ENCODE peak calls at places on chromosomes 4 and X, in ten cellular contexts. One of them, this sample, is unnamed.

GRCh38 chrX:137432609-137433008 is 133.3 kb upstream of the ZIC3 start:
- DNase-seq in colonic mucosa: no peak
- DNase-seq in bronchial epithelial cell: peak
- DNase-seq in activated CD8-positive, alpha-beta memory T cell treated with anti-CD3 and anti-CD28 coated beads for 4 hours: no peak
- DNase-seq in stimulated activated CD4-positive, alpha-beta T cell treated with anti-CD3 and anti-CD28 coated beads, Interleukin-1b, Interleukin-23, amount 100 ng/mL, for 24 hours: no peak
- DNase-seq in RPMI8226: peak
- DNase-seq in activated T-helper 1 cell treated with anti-CD3 and anti-CD28 coated beads, Interleukin-2, amount 50 U/mL, for 16 hours: no peak
- DNase-seq in GM12878: no peak
- DNase-seq in caudate nucleus: no peak
- DNase-seq in GM20000: peak
- DNase-seq in this sample: peak

GRCh38 chr4:19999331-19999730 is 252.4 kb upstream of the SLIT2 start:
- DNase-seq in colonic mucosa: no peak
- DNase-seq in bronchial epithelial cell: no peak
- DNase-seq in activated CD8-positive, alpha-beta memory T cell treated with anti-CD3 and anti-CD28 coated beads for 4 hours: no peak
- DNase-seq in stimulated activated CD4-positive, alpha-beta T cell treated with anti-CD3 and anti-CD28 coated beads, Interleukin-1b, Interleukin-23, amount 100 ng/mL, for 24 hours: no peak
- DNase-seq in RPMI8226: no peak
- DNase-seq in activated T-helper 1 cell treated with anti-CD3 and anti-CD28 coated beads, Interleukin-2, amount 50 U/mL, for 16 hours: no peak
- DNase-seq in GM12878: no peak
- DNase-seq in caudate nucleus: no peak
- DNase-seq in GM20000: no peak
- DNase-seq in this sample: no peak

GRCh38 chr4:76536381-76536689 is 101.3 kb downstream of the SHROOM3 start:
- DNase-seq in colonic mucosa: no peak
- DNase-seq in bronchial epithelial cell: no peak
- DNase-seq in activated CD8-positive, alpha-beta memory T cell treated with anti-CD3 and anti-CD28 coated beads for 4 hours: no peak
- DNase-seq in stimulated activated CD4-positive, alpha-beta T cell treated with anti-CD3 and anti-CD28 coated beads, Interleukin-1b, Interleukin-23, amount 100 ng/mL, for 24 hours: no peak
- DNase-seq in RPMI8226: no peak
- DNase-seq in activated T-helper 1 cell treated with anti-CD3 and anti-CD28 coated beads, Interleukin-2, amount 50 U/mL, for 16 hours: no peak
- DNase-seq in GM12878: no peak
- DNase-seq in caudate nucleus: no peak
- DNase-seq in GM20000: no peak
- DNase-seq in this sample: no peak

GRCh38 chr4:173990879-173991231 is 292.6 kb downstream of the FBXO8 start:
- DNase-seq in colonic mucosa: peak
- DNase-seq in bronchial epithelial cell: no peak
- DNase-seq in activated CD8-positive, alpha-beta memory T cell treated with anti-CD3 and anti-CD28 coated beads for 4 hours: no peak
- DNase-seq in stimulated activated CD4-positive, alpha-beta T cell treated with anti-CD3 and anti-CD28 coated beads, Interleukin-1b, Interleukin-23, amount 100 ng/mL, for 24 hours: no peak
- DNase-seq in RPMI8226: peak
- DNase-seq in activated T-helper 1 cell treated with anti-CD3 and anti-CD28 coated beads, Interleukin-2, amount 50 U/mL, for 16 hours: no peak
- DNase-seq in GM12878: no peak
- DNase-seq in caudate nucleus: no peak
- DNase-seq in GM20000: no peak
- DNase-seq in this sample: no peak

GRCh38 chr4:120083152-120083551 is 16.5 kb upstream of the MAD2L1 start:
- DNase-seq in colonic mucosa: no peak
- DNase-seq in bronchial epithelial cell: no peak
- DNase-seq in activated CD8-positive, alpha-beta memory T cell treated with anti-CD3 and anti-CD28 coated beads for 4 hours: no peak
- DNase-seq in stimulated activated CD4-positive, alpha-beta T cell treated with anti-CD3 and anti-CD28 coated beads, Interleukin-1b, Interleukin-23, amount 100 ng/mL, for 24 hours: no peak
- DNase-seq in RPMI8226: no peak
- DNase-seq in activated T-helper 1 cell treated with anti-CD3 and anti-CD28 coated beads, Interleukin-2, amount 50 U/mL, for 16 hours: no peak
- DNase-seq in GM12878: no peak
- DNase-seq in caudate nucleus: no peak
- DNase-seq in GM20000: no peak
- DNase-seq in this sample: no peak

GRCh38 chrX:15848576-15848975 is 6.0 kb downstream of the AP1S2 start:
- DNase-seq in colonic mucosa: no peak
- DNase-seq in bronchial epithelial cell: no peak
- DNase-seq in activated CD8-positive, alpha-beta memory T cell treated with anti-CD3 and anti-CD28 coated beads for 4 hours: no peak
- DNase-seq in stimulated activated CD4-positive, alpha-beta T cell treated with anti-CD3 and anti-CD28 coated beads, Interleukin-1b, Interleukin-23, amount 100 ng/mL, for 24 hours: no peak
- DNase-seq in RPMI8226: peak
- DNase-seq in activated T-helper 1 cell treated with anti-CD3 and anti-CD28 coated beads, Interleukin-2, amount 50 U/mL, for 16 hours: no peak
- DNase-seq in GM12878: no peak
- DNase-seq in caudate nucleus: no peak
- DNase-seq in GM20000: no peak
- DNase-seq in this sample: no peak

GRCh38 chr4:95510145-95510544 is 38.6 kb downstream of the UNC5C start:
- DNase-seq in colonic mucosa: no peak
- DNase-seq in bronchial epithelial cell: peak
- DNase-seq in activated CD8-positive, alpha-beta memory T cell treated with anti-CD3 and anti-CD28 coated beads for 4 hours: no peak
- DNase-seq in stimulated activated CD4-positive, alpha-beta T cell treated with anti-CD3 and anti-CD28 coated beads, Interleukin-1b, Interleukin-23, amount 100 ng/mL, for 24 hours: no peak
- DNase-seq in RPMI8226: no peak
- DNase-seq in activated T-helper 1 cell treated with anti-CD3 and anti-CD28 coated beads, Interleukin-2, amount 50 U/mL, for 16 hours: no peak
- DNase-seq in GM12878: no peak
- DNase-seq in caudate nucleus: no peak
- DNase-seq in GM20000: peak
- DNase-seq in this sample: no peak

GRCh38 chr4:174218127-174218790 is 65.2 kb downstream of the FBXO8 start:
- DNase-seq in colonic mucosa: no peak
- DNase-seq in bronchial epithelial cell: no peak
- DNase-seq in activated CD8-positive, alpha-beta memory T cell treated with anti-CD3 and anti-CD28 coated beads for 4 hours: no peak
- DNase-seq in stimulated activated CD4-positive, alpha-beta T cell treated with anti-CD3 and anti-CD28 coated beads, Interleukin-1b, Interleukin-23, amount 100 ng/mL, for 24 hours: no peak
- DNase-seq in RPMI8226: no peak
- DNase-seq in activated T-helper 1 cell treated with anti-CD3 and anti-CD28 coated beads, Interleukin-2, amount 50 U/mL, for 16 hours: no peak
- DNase-seq in GM12878: no peak
- DNase-seq in caudate nucleus: no peak
- DNase-seq in GM20000: no peak
- DNase-seq in this sample: no peak

GRCh38 chrX:1248381-1249061 is 20.1 kb upstream of the CSF2RA start:
- DNase-seq in colonic mucosa: no peak
- DNase-seq in bronchial epithelial cell: no peak
- DNase-seq in activated CD8-positive, alpha-beta memory T cell treated with anti-CD3 and anti-CD28 coated beads for 4 hours: peak
- DNase-seq in stimulated activated CD4-positive, alpha-beta T cell treated with anti-CD3 and anti-CD28 coated beads, Interleukin-1b, Interleukin-23, amount 100 ng/mL, for 24 hours: no peak
- DNase-seq in RPMI8226: no peak
- DNase-seq in activated T-helper 1 cell treated with anti-CD3 and anti-CD28 coated beads, Interleukin-2, amount 50 U/mL, for 16 hours: no peak
- DNase-seq in GM12878: no peak
- DNase-seq in caudate nucleus: no peak
- DNase-seq in GM20000: peak
- DNase-seq in this sample: no peak

GRCh38 chr4:78310056-78310731 is 241.4 kb upstream of the ANXA3 start:
- DNase-seq in colonic mucosa: no peak
- DNase-seq in bronchial epithelial cell: peak
- DNase-seq in activated CD8-positive, alpha-beta memory T cell treated with anti-CD3 and anti-CD28 coated beads for 4 hours: no peak
- DNase-seq in stimulated activated CD4-positive, alpha-beta T cell treated with anti-CD3 and anti-CD28 coated beads, Interleukin-1b, Interleukin-23, amount 100 ng/mL, for 24 hours: no peak
- DNase-seq in RPMI8226: no peak
- DNase-seq in activated T-helper 1 cell treated with anti-CD3 and anti-CD28 coated beads, Interleukin-2, amount 50 U/mL, for 16 hours: no peak
- DNase-seq in GM12878: no peak
- DNase-seq in caudate nucleus: no peak
- DNase-seq in GM20000: no peak
- DNase-seq in this sample: no peak

GRCh38 chrX:135421537-135421931 is 210 bp upstream of the SMIM10L2A start:
- DNase-seq in colonic mucosa: peak
- DNase-seq in bronchial epithelial cell: peak
- DNase-seq in activated CD8-positive, alpha-beta memory T cell treated with anti-CD3 and anti-CD28 coated beads for 4 hours: peak
- DNase-seq in stimulated activated CD4-positive, alpha-beta T cell treated with anti-CD3 and anti-CD28 coated beads, Interleukin-1b, Interleukin-23, amount 100 ng/mL, for 24 hours: peak
- DNase-seq in RPMI8226: peak
- DNase-seq in activated T-helper 1 cell treated with anti-CD3 and anti-CD28 coated beads, Interleukin-2, amount 50 U/mL, for 16 hours: peak
- DNase-seq in GM12878: peak
- DNase-seq in caudate nucleus: peak
- DNase-seq in GM20000: peak
- DNase-seq in this sample: peak

GRCh38 chr4:16236402-16237023 is 10.2 kb upstream of the TAPT1 start:
- DNase-seq in colonic mucosa: no peak
- DNase-seq in bronchial epithelial cell: no peak
- DNase-seq in activated CD8-positive, alpha-beta memory T cell treated with anti-CD3 and anti-CD28 coated beads for 4 hours: no peak
- DNase-seq in stimulated activated CD4-positive, alpha-beta T cell treated with anti-CD3 and anti-CD28 coated beads, Interleukin-1b, Interleukin-23, amount 100 ng/mL, for 24 hours: no peak
- DNase-seq in RPMI8226: no peak
- DNase-seq in activated T-helper 1 cell treated with anti-CD3 and anti-CD28 coated beads, Interleukin-2, amount 50 U/mL, for 16 hours: no peak
- DNase-seq in GM12878: no peak
- DNase-seq in caudate nucleus: no peak
- DNase-seq in GM20000: no peak
- DNase-seq in this sample: no peak

GRCh38 chr4:44145868-44146267 is 302.7 kb downstream of the KCTD8 start:
- DNase-seq in colonic mucosa: no peak
- DNase-seq in bronchial epithelial cell: peak
- DNase-seq in activated CD8-positive, alpha-beta memory T cell treated with anti-CD3 and anti-CD28 coated beads for 4 hours: no peak
- DNase-seq in stimulated activated CD4-positive, alpha-beta T cell treated with anti-CD3 and anti-CD28 coated beads, Interleukin-1b, Interleukin-23, amount 100 ng/mL, for 24 hours: no peak
- DNase-seq in RPMI8226: no peak
- DNase-seq in activated T-helper 1 cell treated with anti-CD3 and anti-CD28 coated beads, Interleukin-2, amount 50 U/mL, for 16 hours: no peak
- DNase-seq in GM12878: no peak
- DNase-seq in caudate nucleus: no peak
- DNase-seq in GM20000: no peak
- DNase-seq in this sample: no peak

GRCh38 chrX:26889574-26889973 is 573.6 kb downstream of the PPP4R3C start:
- DNase-seq in colonic mucosa: no peak
- DNase-seq in bronchial epithelial cell: no peak
- DNase-seq in activated CD8-positive, alpha-beta memory T cell treated with anti-CD3 and anti-CD28 coated beads for 4 hours: no peak
- DNase-seq in stimulated activated CD4-positive, alpha-beta T cell treated with anti-CD3 and anti-CD28 coated beads, Interleukin-1b, Interleukin-23, amount 100 ng/mL, for 24 hours: no peak
- DNase-seq in RPMI8226: no peak
- DNase-seq in activated T-helper 1 cell treated with anti-CD3 and anti-CD28 coated beads, Interleukin-2, amount 50 U/mL, for 16 hours: no peak
- DNase-seq in GM12878: no peak
- DNase-seq in caudate nucleus: no peak
- DNase-seq in GM20000: no peak
- DNase-seq in this sample: no peak

GRCh38 chr4:119082661-119083060 is 53.0 kb upstream of the MYOZ2 start:
- DNase-seq in colonic mucosa: no peak
- DNase-seq in bronchial epithelial cell: no peak
- DNase-seq in activated CD8-positive, alpha-beta memory T cell treated with anti-CD3 and anti-CD28 coated beads for 4 hours: no peak
- DNase-seq in stimulated activated CD4-positive, alpha-beta T cell treated with anti-CD3 and anti-CD28 coated beads, Interleukin-1b, Interleukin-23, amount 100 ng/mL, for 24 hours: no peak
- DNase-seq in RPMI8226: no peak
- DNase-seq in activated T-helper 1 cell treated with anti-CD3 and anti-CD28 coated beads, Interleukin-2, amount 50 U/mL, for 16 hours: no peak
- DNase-seq in GM12878: no peak
- DNase-seq in caudate nucleus: no peak
- DNase-seq in GM20000: no peak
- DNase-seq in this sample: no peak

GRCh38 chr4:41438564-41438963 is 99.4 kb upstream of the LIMCH1 start:
- DNase-seq in colonic mucosa: no peak
- DNase-seq in bronchial epithelial cell: peak
- DNase-seq in activated CD8-positive, alpha-beta memory T cell treated with anti-CD3 and anti-CD28 coated beads for 4 hours: no peak
- DNase-seq in stimulated activated CD4-positive, alpha-beta T cell treated with anti-CD3 and anti-CD28 coated beads, Interleukin-1b, Interleukin-23, amount 100 ng/mL, for 24 hours: no peak
- DNase-seq in RPMI8226: no peak
- DNase-seq in activated T-helper 1 cell treated with anti-CD3 and anti-CD28 coated beads, Interleukin-2, amount 50 U/mL, for 16 hours: no peak
- DNase-seq in GM12878: no peak
- DNase-seq in caudate nucleus: no peak
- DNase-seq in GM20000: no peak
- DNase-seq in this sample: no peak

GRCh38 chr4:110306363-110306762 is 107.9 kb upstream of the ELOVL6 start:
- DNase-seq in colonic mucosa: no peak
- DNase-seq in bronchial epithelial cell: no peak
- DNase-seq in activated CD8-positive, alpha-beta memory T cell treated with anti-CD3 and anti-CD28 coated beads for 4 hours: no peak
- DNase-seq in stimulated activated CD4-positive, alpha-beta T cell treated with anti-CD3 and anti-CD28 coated beads, Interleukin-1b, Interleukin-23, amount 100 ng/mL, for 24 hours: no peak
- DNase-seq in RPMI8226: no peak
- DNase-seq in activated T-helper 1 cell treated with anti-CD3 and anti-CD28 coated beads, Interleukin-2, amount 50 U/mL, for 16 hours: no peak
- DNase-seq in GM12878: no peak
- DNase-seq in caudate nucleus: no peak
- DNase-seq in GM20000: no peak
- DNase-seq in this sample: no peak

GRCh38 chrX:66632986-66633385 is 5.9 kb downstream of the EDA2R start:
- DNase-seq in colonic mucosa: no peak
- DNase-seq in bronchial epithelial cell: peak
- DNase-seq in activated CD8-positive, alpha-beta memory T cell treated with anti-CD3 and anti-CD28 coated beads for 4 hours: no peak
- DNase-seq in stimulated activated CD4-positive, alpha-beta T cell treated with anti-CD3 and anti-CD28 coated beads, Interleukin-1b, Interleukin-23, amount 100 ng/mL, for 24 hours: no peak
- DNase-seq in RPMI8226: no peak
- DNase-seq in activated T-helper 1 cell treated with anti-CD3 and anti-CD28 coated beads, Interleukin-2, amount 50 U/mL, for 16 hours: no peak
- DNase-seq in GM12878: no peak
- DNase-seq in caudate nucleus: no peak
- DNase-seq in GM20000: no peak
- DNase-seq in this sample: no peak

GRCh38 chr4:81454498-81454897 is 17.2 kb downstream of the RASGEF1B start:
- DNase-seq in colonic mucosa: peak
- DNase-seq in bronchial epithelial cell: peak
- DNase-seq in activated CD8-positive, alpha-beta memory T cell treated with anti-CD3 and anti-CD28 coated beads for 4 hours: peak
- DNase-seq in stimulated activated CD4-positive, alpha-beta T cell treated with anti-CD3 and anti-CD28 coated beads, Interleukin-1b, Interleukin-23, amount 100 ng/mL, for 24 hours: peak
- DNase-seq in RPMI8226: no peak
- DNase-seq in activated T-helper 1 cell treated with anti-CD3 and anti-CD28 coated beads, Interleukin-2, amount 50 U/mL, for 16 hours: no peak
- DNase-seq in GM12878: no peak
- DNase-seq in caudate nucleus: no peak
- DNase-seq in GM20000: no peak
- DNase-seq in this sample: no peak

GRCh38 chr4:10109995-10110670 is 6.5 kb downstream of the WDR1 start:
- DNase-seq in colonic mucosa: no peak
- DNase-seq in bronchial epithelial cell: no peak
- DNase-seq in activated CD8-positive, alpha-beta memory T cell treated with anti-CD3 and anti-CD28 coated beads for 4 hours: no peak
- DNase-seq in stimulated activated CD4-positive, alpha-beta T cell treated with anti-CD3 and anti-CD28 coated beads, Interleukin-1b, Interleukin-23, amount 100 ng/mL, for 24 hours: no peak
- DNase-seq in RPMI8226: no peak
- DNase-seq in activated T-helper 1 cell treated with anti-CD3 and anti-CD28 coated beads, Interleukin-2, amount 50 U/mL, for 16 hours: no peak
- DNase-seq in GM12878: no peak
- DNase-seq in caudate nucleus: no peak
- DNase-seq in GM20000: no peak
- DNase-seq in this sample: no peak

GRCh38 chr4:25370242-25370641 is 6.8 kb upstream of the ANAPC4 start:
- DNase-seq in colonic mucosa: no peak
- DNase-seq in bronchial epithelial cell: no peak
- DNase-seq in activated CD8-positive, alpha-beta memory T cell treated with anti-CD3 and anti-CD28 coated beads for 4 hours: no peak
- DNase-seq in stimulated activated CD4-positive, alpha-beta T cell treated with anti-CD3 and anti-CD28 coated beads, Interleukin-1b, Interleukin-23, amount 100 ng/mL, for 24 hours: no peak
- DNase-seq in RPMI8226: no peak
- DNase-seq in activated T-helper 1 cell treated with anti-CD3 and anti-CD28 coated beads, Interleukin-2, amount 50 U/mL, for 16 hours: no peak
- DNase-seq in GM12878: no peak
- DNase-seq in caudate nucleus: no peak
- DNase-seq in GM20000: no peak
- DNase-seq in this sample: no peak

GRCh38 chr4:182447938-182448280 is 204.7 kb downstream of the TENM3 start:
- DNase-seq in colonic mucosa: no peak
- DNase-seq in bronchial epithelial cell: no peak
- DNase-seq in activated CD8-positive, alpha-beta memory T cell treated with anti-CD3 and anti-CD28 coated beads for 4 hours: no peak
- DNase-seq in stimulated activated CD4-positive, alpha-beta T cell treated with anti-CD3 and anti-CD28 coated beads, Interleukin-1b, Interleukin-23, amount 100 ng/mL, for 24 hours: no peak
- DNase-seq in RPMI8226: no peak
- DNase-seq in activated T-helper 1 cell treated with anti-CD3 and anti-CD28 coated beads, Interleukin-2, amount 50 U/mL, for 16 hours: no peak
- DNase-seq in GM12878: no peak
- DNase-seq in caudate nucleus: no peak
- DNase-seq in GM20000: no peak
- DNase-seq in this sample: no peak

GRCh38 chr4:2943364-2944090 is 19.7 kb downstream of the NOP14 start:
- DNase-seq in colonic mucosa: no peak
- DNase-seq in bronchial epithelial cell: no peak
- DNase-seq in activated CD8-positive, alpha-beta memory T cell treated with anti-CD3 and anti-CD28 coated beads for 4 hours: no peak
- DNase-seq in stimulated activated CD4-positive, alpha-beta T cell treated with anti-CD3 and anti-CD28 coated beads, Interleukin-1b, Interleukin-23, amount 100 ng/mL, for 24 hours: no peak
- DNase-seq in RPMI8226: no peak
- DNase-seq in activated T-helper 1 cell treated with anti-CD3 and anti-CD28 coated beads, Interleukin-2, amount 50 U/mL, for 16 hours: no peak
- DNase-seq in GM12878: no peak
- DNase-seq in caudate nucleus: no peak
- DNase-seq in GM20000: no peak
- DNase-seq in this sample: no peak

GRCh38 chrX:154991039-154991438 is 31.5 kb downstream of the F8 start:
- DNase-seq in colonic mucosa: no peak
- DNase-seq in bronchial epithelial cell: no peak
- DNase-seq in activated CD8-positive, alpha-beta memory T cell treated with anti-CD3 and anti-CD28 coated beads for 4 hours: no peak
- DNase-seq in stimulated activated CD4-positive, alpha-beta T cell treated with anti-CD3 and anti-CD28 coated beads, Interleukin-1b, Interleukin-23, amount 100 ng/mL, for 24 hours: no peak
- DNase-seq in RPMI8226: no peak
- DNase-seq in activated T-helper 1 cell treated with anti-CD3 and anti-CD28 coated beads, Interleukin-2, amount 50 U/mL, for 16 hours: no peak
- DNase-seq in GM12878: peak
- DNase-seq in caudate nucleus: no peak
- DNase-seq in GM20000: peak
- DNase-seq in this sample: no peak